ENCODE peak calls at places on chromosomes 13 and 19, in six cellular contexts. F, N, V, W, M and U are unnamed samples.

GRCh38 chr19:4541114-4541805 is 1.4 kb upstream of the LRG1 start:
- DNase-seq in F (no peak), N (no peak), V (no peak), W (no peak), M (no peak), U (no peak)

GRCh38 chr13:98390086-98390697 is 186.7 kb downstream of the STK24 start:
- DNase-seq in F (no peak), N (no peak), V (no peak), W (peak; percentile 20), M (peak; percentile 20), U (no peak)

GRCh38 chr19:42081584-42082258 is 5.8 kb downstream of the ZNF574 start:
- DNase-seq in F (peak; percentile 82), N (no peak), V (no peak), W (peak; percentile 43), M (peak; percentile 65), U (peak; percentile 43)

GRCh38 chr19:13060233-13060963 is 42.3 kb downstream of the LYL1 start:
- DNase-seq in F (no peak), N (peak; percentile 63), V (no peak), W (peak; percentile 43), M (no peak), U (no peak)

GRCh38 chr13:113367771-113368170 is 3.8 kb upstream of the GRTP1 start:
- DNase-seq in F (no peak), N (no peak), V (no peak), W (no peak), M (no peak), U (no peak)

GRCh38 chr19:41098762-41099161 is 10.5 kb downstream of the CYP2A13 start:
- DNase-seq in F (no peak), N (no peak), V (no peak), W (no peak), M (no peak), U (no peak)

GRCh38 chr19:29878973-29879654 is 62.9 kb upstream of the URI1 start:
- DNase-seq in F (peak; percentile 89), N (peak; percentile 18), V (no peak), W (peak; percentile 21), M (peak; percentile 10), U (peak; percentile 32)

GRCh38 chr13:48126944-48127814 is 32.3 kb upstream of the MED4 start:
- DNase-seq in F (peak; percentile 57), N (peak; percentile 71), V (peak; percentile 63), W (peak; percentile 55), M (peak; percentile 60), U (peak; percentile 26)

GRCh38 chr13:58858870-58859371 is 1227.4 kb downstream of the PCDH17 start:
- DNase-seq in F (no peak), N (no peak), V (peak; percentile 42), W (no peak), M (no peak), U (no peak)

GRCh38 chr19:15779756-15780476 is 7.5 kb upstream of the OR10H5 start:
- DNase-seq in F (peak; percentile 12), N (no peak), V (peak; percentile 81), W (peak; percentile 18), M (no peak), U (no peak)

GRCh38 chr19:14530005-14530348 is 583 bp downstream of the TECR start:
- DNase-seq in F (peak; percentile 48), N (peak; percentile 79), V (no peak), W (no peak), M (no peak), U (no peak)

GRCh38 chr19:33110201-33110910 is 21.6 kb upstream of the WDR88 start:
- DNase-seq in F (peak; percentile 39), N (no peak), V (no peak), W (peak; percentile 81), M (peak; percentile 87), U (peak; percentile 83)

GRCh38 chr19:13505761-13506549 is at the start of gene CACNA1A:
- DNase-seq in F (no peak), N (peak; percentile 83), V (no peak), W (peak; percentile 14), M (peak; percentile 19), U (no peak)

GRCh38 chr13:23811366-23812027 is 77.7 kb downstream of the MIPEP start:
- DNase-seq in F (no peak), N (peak; percentile 22), V (no peak), W (no peak), M (no peak), U (no peak)

GRCh38 chr19:19386373-19386869 is 19.1 kb upstream of the GATAD2A start:
- DNase-seq in F (no peak), N (no peak), V (no peak), W (no peak), M (no peak), U (no peak)

GRCh38 chr19:4098493-4098892 is 25.4 kb downstream of the MAP2K2 start:
- DNase-seq in F (no peak), N (no peak), V (no peak), W (no peak), M (no peak), U (no peak)

GRCh38 chr19:2869618-2870017 is 2.5 kb downstream of the ZNF556 start:
- DNase-seq in F (no peak), N (no peak), V (no peak), W (no peak), M (no peak), U (no peak)

GRCh38 chr19:3785464-3785937 is 680 bp downstream of the MATK start:
- DNase-seq in F (no peak), N (peak; percentile 2), V (no peak), W (no peak), M (no peak), U (no peak)

GRCh38 chr19:48835734-48836088 is 580 bp downstream of the HSD17B14 start:
- DNase-seq in F (peak; percentile 94), N (peak; percentile 95), V (peak; percentile 94), W (peak; percentile 65), M (peak; percentile 71), U (peak; percentile 80)

GRCh38 chr19:290539-291521 is at the start of gene PLPP2:
- DNase-seq in F (peak; percentile 62), N (peak; percentile 51), V (peak; percentile 58), W (peak; percentile 35), M (no peak), U (no peak)

GRCh38 chr19:33132425-33132824 is 511 bp downstream of the WDR88 start:
- DNase-seq in F (peak; percentile 42), N (peak; percentile 18), V (peak; percentile 41), W (no peak), M (no peak), U (no peak)

GRCh38 chr19:18588611-18589379 is at the start of gene REX1BD:
- DNase-seq in F (peak; percentile 83), N (peak; percentile 92), V (peak; percentile 87), W (peak; percentile 75), M (peak; percentile 68), U (peak; percentile 54)

GRCh38 chr13:64154514-64154913 is 2738.9 kb upstream of the PCDH20 start:
- DNase-seq in F (peak; percentile 1), N (no peak), V (no peak), W (peak; percentile 34), M (peak; percentile 40), U (no peak)

GRCh38 chr13:44853641-44854040 is 135.6 kb downstream of the NUFIP1 start:
- DNase-seq in F (peak; percentile 71), N (no peak), V (no peak), W (no peak), M (no peak), U (no peak)

GRCh38 chr19:46383846-46384245 is 29.5 kb downstream of the CCDC8 start:
- DNase-seq in F (no peak), N (no peak), V (peak; percentile 37), W (no peak), M (no peak), U (no peak)
- TF ChIP-seq CTCF in F (no peak), N (no peak), V (no peak), W (no peak), M (no peak), U (no peak)

DNA sequence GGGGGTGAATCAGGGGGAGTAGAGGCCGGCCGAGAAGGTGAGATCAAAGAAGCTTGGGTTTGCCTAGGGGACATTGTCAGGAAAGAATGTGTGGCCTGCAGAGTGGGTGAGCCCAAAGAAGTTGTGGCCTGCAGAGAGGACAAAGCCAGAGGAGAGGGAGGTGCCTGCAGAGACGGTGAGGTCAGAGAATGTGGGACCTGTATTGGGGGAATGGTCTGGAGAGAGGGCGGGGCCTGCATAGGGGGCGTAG is 3.0 kb downstream of the PRR36 start:
- DNase-seq in F (no peak), N (no peak), V (no peak), W (no peak), M (no peak), U (no peak)
- H3K27ac ChIP-seq in F (peak overlapping the region; percentile 73), N (peak overlapping the region; percentile 33), V (no peak overlapping the region), W (no peak overlapping the region), M (no peak overlapping the region), U (no peak overlapping the region)

GRCh38 chr19:57477191-57478008 is at the start of gene ZNF772:
- DNase-seq in F (peak; percentile 96), N (peak; percentile 94), V (peak; percentile 92), W (peak; percentile 94), M (peak; percentile 96), U (peak; percentile 96)
- TF ChIP-seq CTCF in F (no peak), N (peak; percentile 45), V (peak; percentile 37), W (peak; percentile 57), M (peak; percentile 78), U (peak; percentile 74)

GRCh38 chr19:39126312-39126561 is 651 bp downstream of the PAK4 start:
- DNase-seq in F (no peak), N (no peak), V (no peak), W (no peak), M (no peak), U (no peak)
- H3K27ac ChIP-seq in F (peak overlapping the region; percentile 92), N (no peak overlapping the region), V (peak overlapping the region; percentile 83), W (no peak overlapping the region), M (peak overlapping the region; percentile 79), U (no peak overlapping the region)

DNA sequence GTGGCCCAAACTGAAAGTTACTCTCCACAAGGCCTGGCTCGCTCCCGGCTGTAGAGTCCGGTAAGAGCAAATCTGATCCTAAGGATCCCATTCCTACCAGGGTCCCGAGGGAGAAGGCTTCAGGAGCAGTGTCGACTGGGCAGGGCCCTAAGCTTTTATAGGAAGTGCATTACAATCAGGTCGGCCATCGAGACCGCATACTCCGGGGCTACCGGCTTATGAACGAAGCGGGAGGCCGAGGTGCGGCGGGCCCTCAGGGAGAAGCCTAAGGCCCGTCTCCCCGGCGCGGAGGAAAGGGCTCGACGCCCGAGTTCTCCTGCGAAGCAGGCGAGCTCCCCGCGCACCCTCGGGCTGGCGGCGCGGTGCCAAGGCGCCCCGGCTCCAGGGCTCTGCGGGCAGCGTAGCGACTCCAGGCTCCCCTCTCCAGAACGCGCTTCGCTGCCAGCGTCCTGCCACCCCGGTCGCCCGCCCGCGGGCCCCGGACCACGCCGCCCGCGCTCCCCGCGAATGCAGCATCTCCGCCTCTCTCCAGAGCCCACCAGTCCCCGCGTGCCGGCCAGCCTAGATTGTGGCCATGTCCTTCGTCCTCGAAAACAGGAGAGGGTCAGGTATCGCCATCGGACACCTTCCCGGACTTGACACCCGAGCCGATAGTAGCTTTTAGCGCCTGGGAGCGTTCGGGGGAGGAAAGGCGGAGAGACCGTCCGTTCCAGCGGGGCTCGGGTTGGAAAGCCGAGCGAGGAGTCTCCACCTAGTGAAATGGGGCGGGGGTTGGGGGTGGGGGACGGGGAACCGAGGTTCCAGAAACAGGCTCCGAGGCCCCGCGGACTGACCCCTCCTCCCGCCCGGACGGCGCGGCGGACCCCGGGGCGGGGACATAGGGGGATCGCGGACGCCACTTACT is 1.3 kb downstream of the EFNB2 start:
- DNase-seq in F (no peak), N (peak; percentile 55), V (peak; percentile 62), W (peak; percentile 79), M (peak; percentile 63), U (peak; percentile 55)
- TF ChIP-seq CTCF in F (no peak), N (no peak), V (no peak), W (no peak), M (peak; percentile 8), U (peak; percentile 12)